ENCODE peak calls at places on chromosomes 11 and 22, in four cellular contexts. One of them, this sample, is unnamed.

GRCh38 chr11:12581923-12582322 is 92.3 kb upstream of the TEAD1 start:
- DNase-seq in fibroblast of mammary gland: peak
- DNase-seq in uterus: no peak
- DNase-seq in NT2/D1: no peak
- DNase-seq in this sample: no peak

GRCh38 chr11:130801287-130802146 is 114.8 kb downstream of the SNX19 start:
- DNase-seq in uterus: no peak
- DNase-seq in fibroblast of mammary gland: peak
- DNase-seq in NT2/D1: no peak
- DNase-seq in this sample: no peak

GRCh38 chr11:32259641-32260081 is 168.8 kb downstream of the RCN1 start:
- DNase-seq in NT2/D1: no peak
- DNase-seq in fibroblast of mammary gland: peak
- DNase-seq in uterus: no peak
- DNase-seq in this sample: no peak

GRCh38 chr22:22103078-22103593 is 120.5 kb upstream of the TOP3B start:
- DNase-seq in NT2/D1: no peak
- DNase-seq in uterus: no peak
- DNase-seq in fibroblast of mammary gland: peak
- DNase-seq in this sample: no peak

GRCh38 chr11:102783720-102784119 is 3.3 kb upstream of the MMP10 start:
- DNase-seq in fibroblast of mammary gland: no peak
- DNase-seq in NT2/D1: no peak
- DNase-seq in uterus: no peak
- DNase-seq in this sample: no peak

GRCh38 chr22:17152971-17153370 is 6.1 kb downstream of the HDHD5 start:
- DNase-seq in NT2/D1: no peak
- DNase-seq in uterus: no peak
- DNase-seq in fibroblast of mammary gland: no peak
- DNase-seq in this sample: no peak

GRCh38 chr22:44773082-44773481 is 20.7 kb downstream of the ARHGAP8 start:
- DNase-seq in fibroblast of mammary gland: no peak
- DNase-seq in NT2/D1: no peak
- DNase-seq in uterus: no peak
- DNase-seq in this sample: no peak

GRCh38 chr11:112300094-112300786 is 39.6 kb upstream of the PLET1 start:
- DNase-seq in fibroblast of mammary gland: no peak
- DNase-seq in uterus: no peak
- DNase-seq in NT2/D1: no peak
- DNase-seq in this sample: no peak

GRCh38 chr11:66479741-66480115 is 506 bp upstream of the DPP3 start:
- DNase-seq in uterus: no peak
- DNase-seq in fibroblast of mammary gland: no peak
- DNase-seq in NT2/D1: no peak
- DNase-seq in this sample: no peak

GRCh38 chr11:17770048-17770652 is 35.6 kb downstream of the KCNC1 start:
- DNase-seq in NT2/D1: no peak
- DNase-seq in uterus: no peak
- DNase-seq in fibroblast of mammary gland: no peak
- DNase-seq in this sample: no peak

This sample was measured in fibroblast of gingiva.